ENCODE peak calls at places on chromosomes 11 and 22, in four cellular contexts. R is A673, D is upper lobe of right lung, I is left lung. W is an unnamed sample.

GRCh38 chr22:49422668-49423067 is 405.0 kb downstream of the BRD1 start:
- DNase-seq in R (no peak), D (no peak), I (no peak), W (no peak)

GRCh38 chr11:32088117-32088941 is 2.5 kb upstream of the RCN1 start:
- DNase-seq in R (peak), D (no peak), I (no peak), W (no peak)

GRCh38 chr11:10641314-10642206 is 52.0 kb downstream of the IRAG1 start:
- DNase-seq in R (no peak), D (peak), I (no peak), W (no peak)

GRCh38 chr22:40070701-40071100 is 75.9 kb downstream of the FAM83F start:
- DNase-seq in R (no peak), D (no peak), I (no peak), W (no peak)

GRCh38 chr11:26193714-26194373 is 138.1 kb upstream of the ANO3 start:
- DNase-seq in R (no peak), D (no peak), I (no peak), W (no peak)

GRCh38 chr11:67248653-67249052 is 17.6 kb upstream of the GRK2 start:
- DNase-seq in R (no peak), D (peak), I (peak), W (peak)

GRCh38 chr11:130434521-130435223 is 6.3 kb upstream of the ADAMTS8 start:
- DNase-seq in R (peak), D (peak), I (no peak), W (no peak)

GRCh38 chr11:39724404-39724803 is 1735.0 kb downstream of the LRRC4C start:
- DNase-seq in R (peak), D (no peak), I (no peak), W (no peak)

GRCh38 chr11:69122642-69123431 is 32.9 kb upstream of the SMIM38 start:
- DNase-seq in R (peak), D (peak), I (peak), W (peak)

GRCh38 chr22:29617922-29618629 is 14.6 kb downstream of the NF2 start:
- DNase-seq in R (no peak), D (no peak), I (no peak), W (no peak)

GRCh38 chr11:844693-845644 is 2.3 kb downstream of the TSPAN4 start:
- DNase-seq in R (peak), D (peak), I (peak), W (peak)

GRCh38 chr22:17085277-17086091 is 684 bp downstream of the IL17RA start:
- DNase-seq in R (peak), D (peak), I (peak), W (no peak)

GRCh38 chr11:33329705-33330329 is 72.6 kb downstream of the HIPK3 start:
- DNase-seq in R (peak), D (no peak), I (no peak), W (no peak)

GRCh38 chr11:82080160-82080559 is 653.5 kb downstream of the FAM181B start:
- DNase-seq in R (peak), D (no peak), I (no peak), W (no peak)

GRCh38 chr11:134049303-134049702 is 19.6 kb upstream of the JAM3 start:
- DNase-seq in R (peak), D (peak), I (no peak), W (no peak)

GRCh38 chr11:22192289-22192641 is 620 bp upstream of the ANO5 start:
- DNase-seq in R (peak), D (no peak), I (no peak), W (no peak)

GRCh38 chr11:2391663-2391975 is 8.9 kb upstream of the TSSC4 start:
- DNase-seq in R (no peak), D (no peak), I (no peak), W (no peak)

GRCh38 chr11:48170840-48171233 is 45.8 kb upstream of the OR4B1 start:
- DNase-seq in R (peak), D (no peak), I (no peak), W (no peak)

GRCh38 chr11:120562806-120563425 is 51.4 kb downstream of the GRIK4 start:
- DNase-seq in R (no peak), D (no peak), I (no peak), W (no peak)

GRCh38 chr11:65573391-65574146 is 1.2 kb downstream of the FAM89B start:
- DNase-seq in R (no peak), D (no peak), I (no peak), W (peak)
- H3K27ac ChIP-seq in R (peak), D (peak), I (peak), W (peak)

GRCh38 chr22:32352681-32353080 is 5.0 kb upstream of the RFPL3 start:
- DNase-seq in R (no peak), D (no peak), I (peak), W (no peak)

GRCh38 chr22:32353840-32354239 is 3.8 kb upstream of the RFPL3 start:
- DNase-seq in R (no peak), D (no peak), I (peak), W (no peak)

GRCh38 chr22:32355760-32356159 is 1.9 kb upstream of the RFPL3 start:
- DNase-seq in R (no peak), D (no peak), I (no peak), W (no peak)

GRCh38 chr22:32353292-32353691 is 4.4 kb upstream of the RFPL3 start:
- DNase-seq in R (no peak), D (no peak), I (peak), W (no peak)

GRCh38 chr22:32354360-32355351 is 3.0 kb upstream of the RFPL3 start:
- DNase-seq in R (peak), D (no peak), I (peak), W (no peak)
- H3K27ac ChIP-seq in R (no peak), D (peak), I (peak), W (peak)

DNA sequence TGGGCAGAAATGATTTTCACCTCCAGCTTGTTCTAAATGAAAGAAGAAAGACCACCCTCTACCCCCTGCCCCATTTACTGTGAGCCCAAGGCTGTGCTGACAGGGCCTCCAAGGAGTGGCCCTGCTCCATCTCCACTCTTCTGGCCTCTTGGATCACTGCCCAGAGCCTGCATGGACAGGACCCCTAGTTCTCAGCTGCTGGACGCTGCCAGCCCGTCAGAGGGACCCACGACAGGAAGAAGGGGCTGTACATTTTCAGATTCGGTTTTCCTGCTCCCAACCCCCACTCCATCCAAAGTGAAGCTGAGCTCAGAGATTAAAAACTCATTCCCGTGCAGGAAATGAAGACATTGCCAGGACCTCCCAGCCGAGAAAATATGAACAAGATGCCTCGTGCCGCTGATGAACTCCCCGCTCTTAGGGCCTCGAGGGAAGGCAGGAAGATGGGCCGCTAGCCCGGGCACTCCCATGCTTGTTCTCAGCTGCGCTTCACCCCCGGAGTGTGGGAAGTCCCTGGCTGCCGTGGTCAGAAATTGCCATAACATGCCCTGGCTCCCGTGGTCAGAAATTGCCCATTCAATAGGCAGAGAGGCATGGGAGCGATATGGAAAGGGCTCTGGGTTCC is 36.1 kb downstream of the RPUSD4 start:
- DNase-seq in R (no peak), D (no peak), I (no peak), W (no peak)
- H3K27ac ChIP-seq in R (no peak), D (no peak), I (no peak), W (no peak)

GRCh38 chr11:45145421-45146071 is 893 bp upstream of the PRDM11 start:
- DNase-seq in R (peak), D (peak), I (no peak), W (no peak)
- H3K27ac ChIP-seq in R (no peak), D (peak), I (peak), W (no peak)

GRCh38 chr11:46693597-46694012 is 6.8 kb downstream of the ARHGAP1 start:
- DNase-seq in R (no peak), D (no peak), I (no peak), W (no peak)

GRCh38 chr11:46696212-46696558 is 4.2 kb downstream of the ARHGAP1 start:
- DNase-seq in R (no peak), D (no peak), I (no peak), W (no peak)

GRCh38 chr11:46695345-46696211 is 4.8 kb downstream of the ARHGAP1 start:
- DNase-seq in R (no peak), D (no peak), I (no peak), W (no peak)

GRCh38 chr11:46694095-46694494 is 6.3 kb downstream of the ARHGAP1 start:
- DNase-seq in R (no peak), D (no peak), I (no peak), W (no peak)

DNA sequence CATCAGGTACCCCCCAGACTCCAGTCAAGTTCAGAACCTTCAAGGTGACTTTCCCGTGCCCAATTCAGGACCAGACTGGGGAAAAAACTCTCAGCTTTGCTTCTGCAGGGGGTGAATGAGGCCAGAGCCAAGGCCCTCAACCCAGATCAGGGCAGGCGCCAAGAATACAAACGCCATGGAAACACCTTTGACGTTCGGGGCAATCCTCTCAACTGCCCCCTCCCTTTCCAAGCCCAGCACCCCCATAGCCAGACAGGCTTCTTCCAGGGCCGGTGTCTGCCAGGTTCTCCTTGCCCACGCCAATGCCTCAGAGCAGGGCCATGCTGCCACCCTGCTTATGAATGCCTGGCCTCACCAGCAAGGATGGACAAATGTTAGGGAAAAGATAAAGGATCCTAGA is 5.8 kb downstream of the ARHGAP1 start:
- DNase-seq in R (no peak), D (no peak), I (no peak), W (no peak)
- H3K27ac ChIP-seq in R (peak), D (no peak), I (no peak), W (no peak)